ENCODE peak calls at places on chromosomes 12 and 14, in four cellular contexts. G is dorsolateral prefrontal cortex, M is esophagus muscularis mucosa, V is mucosa of descending colon. B is an unnamed sample.
A peak's percentile ranks its signal among the peaks of the same experiment; 100 is the strongest.

GRCh38 chr12:58657175-58657574 is 263.1 kb downstream of the LRIG3 start:
- DNase-seq in G (no peak), M (no peak), V (no peak), B (no peak)

GRCh38 chr12:66103011-66103913 is 27.3 kb downstream of the LLPH start:
- DNase-seq in G (no peak), M (no peak), V (no peak), B (no peak)

GRCh38 chr12:111409403-111410228 is 3.9 kb downstream of the SH2B3 start:
- DNase-seq in G (no peak), M (no peak), V (peak; percentile 75), B (peak; percentile 23)

GRCh38 chr14:24331731-24332093 is 3.2 kb downstream of the ADCY4 start:
- DNase-seq in G (no peak), M (no peak), V (peak; percentile 62), B (no peak)

GRCh38 chr12:127809236-127809635 is 457.7 kb upstream of the TMEM132C start:
- DNase-seq in G (no peak), M (no peak), V (no peak), B (no peak)

GRCh38 chr12:117590999-117591398 is 229.6 kb upstream of the NOS1 start:
- DNase-seq in G (no peak), M (no peak), V (no peak), B (no peak)

GRCh38 chr14:85187521-85187920 is 342.4 kb upstream of the FLRT2 start:
- DNase-seq in G (no peak), M (no peak), V (no peak), B (no peak)

GRCh38 chr12:104958946-104959841 is 1.1 kb upstream of the SLC41A2 start:
- DNase-seq in G (no peak), M (no peak), V (no peak), B (no peak)

GRCh38 chr12:38166225-38166624 is 150.3 kb upstream of the ALG10B start:
- DNase-seq in G (no peak), M (peak; percentile 84), V (no peak), B (no peak)

GRCh38 chr12:76312314-76312713 is 35.9 kb downstream of the BBS10 start:
- DNase-seq in G (no peak), M (no peak), V (no peak), B (no peak)

GRCh38 chr12:89040146-89040964 is 311.9 kb downstream of the DUSP6 start:
- DNase-seq in G (no peak), M (no peak), V (peak; percentile 71), B (no peak)

GRCh38 chr12:115051378-115051777 is 367.4 kb upstream of the TBX3 start:
- DNase-seq in G (no peak), M (peak; percentile 72), V (no peak), B (no peak)

GRCh38 chr14:34843011-34843554 is 32.1 kb downstream of the BAZ1A start:
- DNase-seq in G (no peak), M (no peak), V (no peak), B (no peak)

GRCh38 chr12:12333407-12333831 is 16.6 kb downstream of the MANSC1 start:
- DNase-seq in G (no peak), M (no peak), V (peak; percentile 64), B (no peak)

GRCh38 chr12:124994435-124994975 is 1.1 kb downstream of the BRI3BP start:
- DNase-seq in G (no peak), M (no peak), V (peak; percentile 88), B (no peak)

GRCh38 chr14:61322799-61323290 is 1.5 kb downstream of the PRKCH start:
- DNase-seq in G (no peak), M (no peak), V (no peak), B (no peak)

GRCh38 chr12:62434504-62435336 is 31.9 kb upstream of the MON2 start:
- DNase-seq in G (no peak), M (no peak), V (no peak), B (no peak)

GRCh38 chr12:47221256-47222023 is 141.7 kb upstream of the AMIGO2 start:
- DNase-seq in G (no peak), M (no peak), V (no peak), B (no peak)

GRCh38 chr14:63727736-63728728 is at the start of gene SGPP1:
- DNase-seq in G (peak; percentile 52), M (peak; percentile 94), V (peak; percentile 90), B (peak; percentile 81)

GRCh38 chr14:103130965-103131364 is 7.7 kb downstream of the TNFAIP2 start:
- DNase-seq in G (no peak), M (no peak), V (no peak), B (no peak)

GRCh38 chr14:95518045-95518751 is 1.7 kb upstream of the SYNE3 start:
- DNase-seq in G (no peak), M (no peak), V (no peak), B (no peak)

GRCh38 chr14:52706286-52706685 is 714 bp upstream of the PSMC6 start:
- DNase-seq in G (no peak), M (no peak), V (no peak), B (no peak)

GRCh38 chr12:8784464-8784863 is 38.0 kb upstream of the A2ML1 start:
- DNase-seq in G (peak; percentile 16), M (no peak), V (no peak), B (no peak)

GRCh38 chr14:54332490-54332889 is 64.3 kb upstream of the CDKN3 start:
- DNase-seq in G (no peak), M (no peak), V (no peak), B (no peak)

GRCh38 chr12:70849265-70849960 is 71.1 kb downstream of the PTPRR start:
- DNase-seq in G (no peak), M (no peak), V (no peak), B (no peak)

GRCh38 chr12:80598004-80598606 is 109.3 kb upstream of the MYF6 start:
- DNase-seq in G (no peak), M (no peak), V (no peak), B (no peak)

GRCh38 chr14:63773504-63773903 is 45.6 kb upstream of the SGPP1 start:
- DNase-seq in G (no peak), M (no peak), V (no peak), B (no peak)

GRCh38 chr12:122158700-122159285 is 15.2 kb downstream of the IL31 start:
- DNase-seq in G (no peak), M (no peak), V (no peak), B (no peak)

GRCh38 chr14:101950100-101950499 is 14.3 kb upstream of the DYNC1H1 start:
- DNase-seq in G (no peak), M (no peak), V (no peak), B (no peak)

GRCh38 chr12:68331500-68331868 is 678 bp downstream of the MDM1 start:
- DNase-seq in G (no peak), M (peak; percentile 19), V (no peak), B (no peak)

DNA sequence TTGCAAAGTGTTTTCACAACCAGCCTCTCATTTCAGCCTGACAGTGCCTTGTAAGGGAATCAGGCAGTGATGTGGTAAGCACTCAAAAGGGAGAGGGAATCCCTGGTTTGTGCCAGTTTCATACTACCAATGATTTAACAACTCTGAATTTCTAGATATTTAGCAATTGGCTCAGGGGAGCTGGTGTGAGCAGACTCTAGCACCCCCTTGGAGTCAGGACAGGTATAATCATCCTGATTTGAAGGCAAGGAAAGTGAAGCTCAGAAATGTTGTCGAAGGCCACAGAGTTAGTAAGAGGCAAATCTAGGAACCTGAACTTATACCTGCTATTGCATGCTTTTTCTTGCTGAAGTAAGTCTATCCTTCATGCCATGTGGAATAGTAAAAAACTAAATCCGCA is 63.1 kb upstream of the DACT1 start:
- DNase-seq in G (no peak), M (no peak), V (no peak), B (no peak)
- TF ChIP-seq CTCF in G (no peak), M (no peak), V (no peak), B (no peak)

GRCh38 chr14:58641509-58641908 is 3.7 kb downstream of the DACT1 start:
- DNase-seq in G (no peak), M (peak; percentile 17), V (no peak), B (no peak)
- TF ChIP-seq CTCF in G (no peak), M (no peak), V (no peak), B (no peak)

DNA sequence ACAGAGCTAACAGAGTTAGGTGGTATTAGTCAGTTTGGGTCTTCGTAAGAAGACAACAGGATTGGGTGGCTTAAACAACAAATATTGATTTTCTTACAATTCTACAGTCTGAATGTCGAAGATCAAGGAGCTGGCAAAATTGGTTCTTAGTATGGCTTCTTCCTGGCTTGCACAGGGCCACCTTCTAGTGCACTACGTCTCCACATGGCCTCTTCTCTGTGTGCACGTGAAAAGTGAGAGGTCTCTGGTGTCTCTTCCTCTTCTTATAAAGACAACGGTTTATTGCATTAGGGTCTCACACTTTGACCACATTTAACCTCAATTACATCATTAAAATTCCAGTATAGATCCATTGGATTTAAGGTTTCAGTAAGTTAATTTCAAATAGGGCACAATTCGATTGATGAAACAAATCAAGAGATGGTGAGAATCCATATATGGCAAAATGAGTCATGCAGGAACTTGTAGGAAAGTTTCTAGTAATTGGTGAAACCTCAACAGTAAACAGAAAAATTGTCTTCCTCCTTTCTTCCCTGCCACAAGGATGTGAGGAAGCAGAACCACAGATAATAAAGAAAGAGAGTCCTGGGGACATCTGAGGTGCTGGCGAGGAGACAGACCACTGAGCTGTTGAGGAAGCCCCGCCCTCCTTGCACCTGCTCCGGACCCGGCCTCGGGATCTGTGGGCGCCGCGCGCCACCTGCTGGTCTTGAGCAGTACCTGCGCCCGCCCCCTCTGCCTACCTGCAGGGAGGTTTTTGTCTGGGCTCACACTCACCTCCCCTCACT is 846.7 kb downstream of the TMEM121 start:
- DNase-seq in G (no peak), M (no peak), V (peak; percentile 77), B (no peak)
- TF ChIP-seq CTCF in G (peak; percentile 51), M (no peak), V (peak; percentile 73), B (peak; percentile 23)

GRCh38 chr12:103884316-103884715 is 43.3 kb upstream of the NT5DC3 start:
- DNase-seq in G (no peak), M (no peak), V (no peak), B (no peak)
- TF ChIP-seq CTCF in G (no peak), M (peak; percentile 19), V (no peak), B (no peak)

B was measured in neural crest cell.